ENCODE peak calls at places on chromosomes 7 and 10, in five cellular contexts. One of them, this sample, is unnamed.

GRCh38 chr7:149562602-149563001 is 65.0 kb upstream of the ZNF746 start:
- DNase-seq in GM03348: peak; percentile 51
- DNase-seq in BE2C: no peak
- DNase-seq in cerebellum: no peak
- DNase-seq in HTR-8/SVneo: no peak
- DNase-seq in this sample: no peak

GRCh38 chr10:26931223-26931622 is 70.5 kb upstream of the ABI1 start:
- DNase-seq in BE2C: no peak
- DNase-seq in HTR-8/SVneo: no peak
- DNase-seq in GM03348: no peak
- DNase-seq in cerebellum: no peak
- DNase-seq in this sample: no peak

GRCh38 chr10:32692174-32692573 is 246.2 kb downstream of the CCDC7 start:
- DNase-seq in cerebellum: no peak
- DNase-seq in BE2C: no peak
- DNase-seq in HTR-8/SVneo: peak; percentile 19
- DNase-seq in GM03348: peak; percentile 70
- DNase-seq in this sample: peak; percentile 88

GRCh38 chr10:33238643-33239042 is 95.8 kb downstream of the NRP1 start:
- DNase-seq in HTR-8/SVneo: no peak
- DNase-seq in GM03348: no peak
- DNase-seq in BE2C: no peak
- DNase-seq in cerebellum: no peak
- DNase-seq in this sample: no peak

GRCh38 chr10:74164641-74165529 is 13.9 kb downstream of the ADK start:
- DNase-seq in GM03348: no peak
- DNase-seq in HTR-8/SVneo: no peak
- DNase-seq in BE2C: no peak
- DNase-seq in cerebellum: no peak
- DNase-seq in this sample: no peak

GRCh38 chr7:44977956-44978355 is 859 bp downstream of the MYO1G start:
- DNase-seq in BE2C: peak; percentile 59
- DNase-seq in cerebellum: no peak
- DNase-seq in HTR-8/SVneo: no peak
- DNase-seq in GM03348: no peak
- DNase-seq in this sample: no peak

GRCh38 chr7:138459300-138460175 is 521 bp upstream of the TRIM24 start:
- DNase-seq in HTR-8/SVneo: peak; percentile 84
- DNase-seq in cerebellum: peak; percentile 97
- DNase-seq in BE2C: peak; percentile 98
- DNase-seq in GM03348: peak; percentile 99
- DNase-seq in this sample: peak; percentile 100

GRCh38 chr7:142873281-142873784 is 12.2 kb downstream of the TRPV6 start:
- DNase-seq in HTR-8/SVneo: no peak
- DNase-seq in BE2C: peak; percentile 55
- DNase-seq in cerebellum: no peak
- DNase-seq in GM03348: no peak
- DNase-seq in this sample: peak; percentile 67

GRCh38 chr7:55199418-55199817 is 165.7 kb upstream of the LANCL2 start:
- DNase-seq in BE2C: no peak
- DNase-seq in HTR-8/SVneo: no peak
- DNase-seq in cerebellum: no peak
- DNase-seq in GM03348: no peak
- DNase-seq in this sample: no peak

This sample was measured in COLO829.